ENCODE peak calls at places on chromosomes 6 and 20, in ten cellular contexts. O is nephron progenitor cell; A is GM10248; S is effector memory CD4-positive, alpha-beta T cell; J is astrocyte of the spinal cord; X is H4; Z is activated CD4-positive, alpha-beta T cell treated with anti-CD3 and anti-CD28 coated beads for 36 hours; G is stimulated activated CD8-positive, alpha-beta memory T cell treated with anti-CD3 and anti-CD28 coated beads, Interleukin-4, amount 100 ng/mL, for 24 hours; N is Daoy; U is brain microvascular endothelial cell. E is an unnamed sample.

GRCh38 chr6:10384333-10384718 is 30.5 kb downstream of the TFAP2A start:
- DNase-seq in O (no peak), A (no peak), S (no peak), J (no peak), X (no peak), Z (no peak), G (no peak), N (no peak), U (no peak), E (no peak)

GRCh38 chr6:138432063-138432356 is 28.0 kb downstream of the HEBP2 start:
- DNase-seq in O (no peak), A (no peak), S (no peak), J (no peak), X (no peak), Z (no peak), G (no peak), N (no peak), U (no peak), E (no peak)

GRCh38 chr6:73612611-73613010 is 41.2 kb downstream of the SLC17A5 start:
- DNase-seq in O (no peak), A (no peak), S (no peak), J (no peak), X (no peak), Z (no peak), G (no peak), N (no peak), U (no peak), E (no peak)

GRCh38 chr20:47568019-47568418 is 66.3 kb downstream of the NCOA3 start:
- DNase-seq in O (no peak), A (no peak), S (no peak), J (peak), X (peak), Z (no peak), G (no peak), N (peak), U (peak), E (no peak)

GRCh38 chr6:167565884-167566491 is 241.1 kb downstream of the TTLL2 start:
- DNase-seq in O (peak), A (no peak), S (no peak), J (no peak), X (no peak), Z (no peak), G (no peak), N (no peak), U (no peak), E (no peak)

GRCh38 chr6:170208651-170209353 is 82.1 kb downstream of the DLL1 start:
- DNase-seq in O (no peak), A (no peak), S (no peak), J (no peak), X (no peak), Z (no peak), G (no peak), N (no peak), U (no peak), E (no peak)

GRCh38 chr6:160348552-160349441 is 619 bp downstream of the SLC22A3 start:
- DNase-seq in O (peak), A (no peak), S (no peak), J (peak), X (no peak), Z (peak), G (no peak), N (peak), U (no peak), E (peak)

GRCh38 chr6:121584591-121585369 is 149.3 kb downstream of the GJA1 start:
- DNase-seq in O (no peak), A (no peak), S (no peak), J (peak), X (no peak), Z (no peak), G (no peak), N (no peak), U (no peak), E (no peak)

GRCh38 chr6:95133578-95133977 is 443.8 kb upstream of the MANEA start:
- DNase-seq in O (no peak), A (no peak), S (no peak), J (peak), X (peak), Z (no peak), G (no peak), N (no peak), U (no peak), E (no peak)

GRCh38 chr6:51855310-51856082 is 231.9 kb downstream of the PKHD1 start:
- DNase-seq in O (peak), A (peak), S (no peak), J (peak), X (peak), Z (peak), G (no peak), N (peak), U (peak), E (no peak)

GRCh38 chr6:168012431-168013249 is 15.2 kb downstream of the KIF25 start:
- DNase-seq in O (no peak), A (no peak), S (no peak), J (no peak), X (no peak), Z (no peak), G (no peak), N (no peak), U (no peak), E (no peak)

GRCh38 chr6:40723967-40724366 is 136.8 kb upstream of the LRFN2 start:
- DNase-seq in O (no peak), A (no peak), S (no peak), J (no peak), X (no peak), Z (no peak), G (no peak), N (peak), U (peak), E (no peak)

GRCh38 chr6:151014404-151015150 is 149.1 kb downstream of the MTHFD1L start:
- DNase-seq in O (peak), A (peak), S (peak), J (peak), X (peak), Z (peak), G (peak), N (peak), U (peak), E (peak)

GRCh38 chr20:6636209-6637159 is 131.0 kb upstream of the BMP2 start:
- DNase-seq in O (peak), A (no peak), S (no peak), J (peak), X (peak), Z (no peak), G (no peak), N (peak), U (peak), E (no peak)

GRCh38 chr6:7631466-7631865 is 41.5 kb downstream of the SNRNP48 start:
- DNase-seq in O (no peak), A (no peak), S (no peak), J (no peak), X (no peak), Z (no peak), G (no peak), N (no peak), U (no peak), E (no peak)

GRCh38 chr6:116450769-116451740 is 10.1 kb upstream of the CALHM6 start:
- DNase-seq in O (no peak), A (peak), S (no peak), J (no peak), X (no peak), Z (peak), G (no peak), N (no peak), U (no peak), E (no peak)

GRCh38 chr20:63290136-63290676 is 2.8 kb upstream of the COL20A1 start:
- DNase-seq in O (no peak), A (no peak), S (no peak), J (no peak), X (no peak), Z (no peak), G (no peak), N (no peak), U (no peak), E (no peak)

GRCh38 chr6:15439410-15440022 is 193.6 kb downstream of the JARID2 start:
- DNase-seq in O (no peak), A (no peak), S (no peak), J (no peak), X (no peak), Z (no peak), G (no peak), N (no peak), U (no peak), E (no peak)

GRCh38 chr6:132365319-132365907 is 35.9 kb downstream of the MOXD1 start:
- DNase-seq in O (peak), A (peak), S (no peak), J (peak), X (no peak), Z (no peak), G (no peak), N (no peak), U (no peak), E (no peak)

GRCh38 chr6:158647501-158647900 is 2.4 kb upstream of the SYTL3 start:
- DNase-seq in O (no peak), A (no peak), S (no peak), J (peak), X (no peak), Z (peak), G (no peak), N (no peak), U (no peak), E (no peak)

GRCh38 chr20:48194578-48194977 is 409.3 kb upstream of the SULF2 start:
- DNase-seq in O (no peak), A (no peak), S (no peak), J (no peak), X (no peak), Z (no peak), G (no peak), N (no peak), U (no peak), E (no peak)

GRCh38 chr6:52953911-52954839 is 40.9 kb downstream of the GSTA4 start:
- DNase-seq in O (no peak), A (no peak), S (no peak), J (no peak), X (no peak), Z (peak), G (no peak), N (no peak), U (no peak), E (no peak)